ENCODE peak calls at places on chromosomes 13 and 19, in nine cellular contexts. U is tibial nerve, F is thoracic aorta, L is right cardiac atrium, T is mammary epithelial cell, Y is fibroblast of mammary gland, P is transverse colon, W is aorta, N is mesendoderm. G is an unnamed sample.

GRCh38 chr13:39350461-39350881 is 252.5 kb downstream of the LHFPL6 start:
- DNase-seq in W (no peak), L (no peak), U (no peak), Y (no peak), N (no peak), F (no peak), T (no peak), P (no peak), G (no peak)

GRCh38 chr13:78599911-78600310 is 3.4 kb downstream of the POU4F1 start:
- DNase-seq in U (no peak), Y (no peak), L (no peak), N (no peak), T (no peak), P (no peak), W (no peak), F (no peak), G (no peak)

GRCh38 chr13:74450525-74450845 is 316.3 kb upstream of the KLF12 start:
- DNase-seq in T (peak), F (no peak), W (no peak), Y (no peak), P (no peak), N (no peak), U (no peak), L (no peak), G (no peak)

GRCh38 chr13:36329355-36329754 is 16.8 kb downstream of the SPART start:
- DNase-seq in U (no peak), T (no peak), W (no peak), F (no peak), Y (peak), L (no peak), N (no peak), P (no peak), G (no peak)

GRCh38 chr19:5125797-5126497 is 157.0 kb downstream of the KDM4B start:
- DNase-seq in F (no peak), W (no peak), L (no peak), Y (no peak), U (no peak), P (no peak), N (peak), T (no peak), G (no peak)

GRCh38 chr13:107373551-107373950 is 805.6 kb upstream of the ARGLU1 start:
- DNase-seq in U (no peak), Y (peak), N (peak), P (no peak), F (no peak), L (no peak), T (peak), W (no peak), G (no peak)

GRCh38 chr19:5952193-5953033 is 25.5 kb downstream of the RANBP3 start:
- DNase-seq in W (no peak), Y (no peak), N (peak), F (no peak), T (no peak), P (no peak), U (no peak), L (no peak), G (no peak)

GRCh38 chr19:55230780-55231179 is 2.2 kb upstream of the TMEM86B start:
- DNase-seq in W (peak), Y (no peak), U (no peak), P (no peak), F (no peak), T (no peak), N (no peak), L (no peak), G (no peak)

GRCh38 chr19:50384685-50385535 is 763 bp downstream of the POLD1 start:
- DNase-seq in P (no peak), L (no peak), Y (peak), U (no peak), T (peak), W (no peak), F (no peak), N (peak), G (no peak)

GRCh38 chr19:44845286-44845611 is 848 bp upstream of the NECTIN2 start:
- DNase-seq in T (no peak), L (peak), U (peak), P (no peak), Y (no peak), W (peak), N (no peak), F (peak), G (no peak)

GRCh38 chr13:47076536-47076935 is 179.7 kb upstream of the HTR2A start:
- DNase-seq in N (no peak), T (no peak), F (no peak), U (no peak), Y (peak), P (no peak), W (no peak), L (no peak), G (no peak)

GRCh38 chr13:65292488-65292901 is 1937.6 kb downstream of the PCDH9 start:
- DNase-seq in W (no peak), N (peak), L (no peak), T (no peak), P (no peak), F (no peak), Y (peak), U (no peak), G (no peak)

GRCh38 chr13:114054269-114054668 is 78.2 kb downstream of the RASA3 start:
- DNase-seq in Y (no peak), N (peak), F (no peak), T (no peak), W (no peak), L (no peak), P (no peak), U (no peak), G (no peak)

GRCh38 chr13:89153941-89154340 is 1482.8 kb downstream of the SLITRK5 start:
- DNase-seq in F (no peak), T (no peak), U (no peak), P (no peak), Y (no peak), W (no peak), L (no peak), N (no peak), G (no peak)

GRCh38 chr13:113560645-113561416 is 23.7 kb upstream of the TFDP1 start:
- DNase-seq in P (no peak), W (no peak), N (no peak), L (no peak), U (no peak), T (no peak), Y (no peak), F (no peak), G (peak)

GRCh38 chr19:54266133-54266532 is 9.1 kb upstream of the LILRB5 start:
- DNase-seq in P (peak), N (peak), L (peak), W (peak), U (peak), T (peak), Y (peak), F (no peak), G (no peak)

GRCh38 chr19:3882041-3882384 is 1.5 kb downstream of the ATCAY start:
- DNase-seq in F (no peak), P (no peak), L (no peak), W (no peak), Y (no peak), N (no peak), T (no peak), U (no peak), G (no peak)

GRCh38 chr19:40745402-40745780 is 4.9 kb downstream of the ACTMAP start:
- DNase-seq in T (no peak), W (no peak), F (no peak), Y (peak), U (no peak), N (peak), P (no peak), L (no peak), G (no peak)

GRCh38 chr19:29966594-29967249 is 24.7 kb downstream of the URI1 start:
- DNase-seq in L (no peak), N (peak), Y (peak), P (no peak), U (no peak), W (no peak), F (no peak), T (no peak), G (no peak)

GRCh38 chr13:99218969-99219368 is 18.3 kb downstream of the UBAC2 start:
- DNase-seq in Y (no peak), U (no peak), F (no peak), P (peak), L (no peak), N (no peak), T (no peak), W (no peak), G (no peak)

GRCh38 chr13:112588490-112589297 is 741 bp upstream of the TUBGCP3 start:
- DNase-seq in P (no peak), W (no peak), U (no peak), N (peak), Y (no peak), L (no peak), T (no peak), F (no peak), G (no peak)

GRCh38 chr13:108551674-108552073 is 77.7 kb upstream of the MYO16 start:
- DNase-seq in Y (no peak), U (no peak), N (no peak), W (no peak), F (no peak), L (no peak), T (no peak), P (no peak), G (no peak)

GRCh38 chr13:94710881-94711560 is 1.3 kb downstream of the SOX21 start:
- DNase-seq in T (no peak), U (no peak), Y (no peak), N (peak), W (peak), L (no peak), F (no peak), P (no peak), G (peak)

GRCh38 chr13:110716235-110716505 is 2.7 kb downstream of the ING1 start:
- DNase-seq in U (peak), L (peak), F (no peak), P (peak), N (peak), Y (peak), T (peak), W (peak), G (no peak)

GRCh38 chr13:50357586-50358118 is 342.4 kb downstream of the KCNRG start:
- DNase-seq in U (peak), Y (peak), T (peak), P (no peak), L (peak), N (no peak), W (no peak), F (no peak), G (no peak)

GRCh38 chr19:38024991-38025716 is 118.1 kb downstream of the SIPA1L3 start:
- DNase-seq in L (no peak), U (no peak), W (no peak), N (peak), T (no peak), F (no peak), P (no peak), Y (no peak), G (no peak)

GRCh38 chr13:90414691-90415596 is 932.5 kb upstream of the MIR17HG start:
- DNase-seq in T (peak), F (no peak), P (no peak), Y (peak), N (peak), W (no peak), L (no peak), U (no peak), G (no peak)

GRCh38 chr13:111005808-111006494 is 91.1 kb upstream of the ANKRD10 start:
- DNase-seq in F (peak), T (no peak), L (peak), U (peak), W (peak), P (peak), Y (peak), N (no peak), G (no peak)

GRCh38 chr13:110012102-110012739 is 225.8 kb upstream of the IRS2 start:
- DNase-seq in N (no peak), F (no peak), U (no peak), P (no peak), W (no peak), Y (peak), T (peak), L (no peak), G (no peak)

GRCh38 chr13:35874704-35875103 is 256.5 kb downstream of the DCLK1 start:
- DNase-seq in U (no peak), P (no peak), F (no peak), T (no peak), N (no peak), W (no peak), L (peak), Y (no peak), G (no peak)

GRCh38 chr19:18989316-18989715 is 44.0 kb downstream of the SUGP2 start:
- DNase-seq in T (no peak), N (no peak), F (no peak), U (no peak), W (no peak), Y (no peak), P (no peak), L (no peak), G (no peak)

GRCh38 chr19:18991050-18991449 is 42.3 kb downstream of the SUGP2 start:
- DNase-seq in W (no peak), T (no peak), N (no peak), L (no peak), Y (no peak), F (no peak), U (no peak), P (no peak), G (no peak)

GRCh38 chr19:18990128-18990708 is 43.1 kb downstream of the SUGP2 start:
- DNase-seq in T (no peak), P (no peak), L (no peak), Y (no peak), U (no peak), W (no peak), F (no peak), N (no peak), G (no peak)

GRCh38 chr19:18992696-18993095 is 40.6 kb downstream of the SUGP2 start:
- DNase-seq in F (no peak), U (no peak), T (no peak), L (no peak), P (no peak), Y (no peak), N (no peak), W (no peak), G (no peak)

GRCh38 chr19:18991468-18991867 is 41.8 kb downstream of the SUGP2 start:
- DNase-seq in T (no peak), W (no peak), L (no peak), N (no peak), F (no peak), U (no peak), Y (no peak), P (no peak), G (no peak)
- H3K4me3 ChIP-seq in T (no peak), W (no peak), L (no peak), N (no peak), F (no peak), U (no peak), Y (no peak), P (no peak), G (no peak)

GRCh38 chr13:24679686-24680085 is 522 bp upstream of the ATP12A start:
- DNase-seq in F (no peak), N (peak), T (no peak), L (no peak), U (no peak), W (no peak), Y (no peak), P (no peak), G (no peak)
- H3K4me3 ChIP-seq in F (no peak), N (no peak), T (peak), L (no peak), U (no peak), W (no peak), Y (no peak), P (peak), G (peak)

DNA sequence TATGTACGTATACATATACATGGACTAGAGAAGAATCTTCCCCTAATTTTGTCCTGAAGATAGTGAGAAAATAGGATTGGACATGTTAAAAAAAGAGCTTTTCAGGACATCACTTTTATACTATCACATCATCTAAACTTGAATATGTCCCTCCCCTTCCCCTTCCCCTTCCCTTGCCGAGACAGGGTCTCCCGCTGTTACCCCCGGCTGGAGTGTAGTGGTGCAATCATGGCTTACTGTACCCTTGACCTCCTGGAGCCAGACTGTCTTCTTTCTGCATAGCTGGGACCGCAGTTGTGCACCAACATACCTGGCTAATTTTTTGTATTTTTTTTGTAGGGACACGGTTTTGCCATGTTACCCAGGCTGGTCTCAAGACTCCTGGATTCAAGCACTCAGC is 6.6 kb downstream of the HNRNPM start:
- DNase-seq in L (no peak), T (no peak), U (no peak), P (no peak), F (no peak), N (no peak), Y (no peak), W (peak), G (no peak)
- H3K4me3 ChIP-seq in L (no peak), T (no peak), U (no peak), P (no peak), F (no peak), N (no peak), Y (no peak), W (no peak), G (no peak)

GRCh38 chr19:2389594-2389993 is 29.5 kb downstream of the TMPRSS9 start:
- DNase-seq in T (no peak), F (no peak), Y (no peak), P (no peak), W (no peak), N (no peak), L (no peak), U (no peak), G (no peak)

GRCh38 chr19:2391118-2391725 is 31.2 kb downstream of the TMPRSS9 start:
- DNase-seq in W (no peak), L (no peak), N (peak), P (no peak), U (peak), F (no peak), Y (peak), T (peak), G (no peak)

GRCh38 chr19:2394669-2395292 is 32.6 kb downstream of the TIMM13 start:
- DNase-seq in W (no peak), L (no peak), P (peak), N (no peak), F (no peak), U (no peak), T (no peak), Y (no peak), G (no peak)

GRCh38 chr19:2392366-2392765 is 32.3 kb downstream of the TMPRSS9 start:
- DNase-seq in W (no peak), F (no peak), L (no peak), P (no peak), T (no peak), U (no peak), N (no peak), Y (no peak), G (no peak)

GRCh38 chr19:2394054-2394668 is 33.2 kb downstream of the TIMM13 start:
- DNase-seq in L (no peak), F (no peak), U (peak), W (no peak), Y (no peak), N (no peak), T (no peak), P (peak), G (no peak)
- H3K4me3 ChIP-seq in L (no peak), F (peak), U (no peak), W (no peak), Y (peak), N (no peak), T (no peak), P (peak), G (no peak)

GRCh38 chr19:34959021-34959420 is 5.0 kb downstream of the ZNF792 start:
- DNase-seq in N (no peak), Y (no peak), U (no peak), P (no peak), L (no peak), T (no peak), F (no peak), W (no peak), G (no peak)
- H3K4me3 ChIP-seq in N (peak), Y (no peak), U (no peak), P (no peak), L (no peak), T (no peak), F (no peak), W (no peak), G (no peak)

DNA sequence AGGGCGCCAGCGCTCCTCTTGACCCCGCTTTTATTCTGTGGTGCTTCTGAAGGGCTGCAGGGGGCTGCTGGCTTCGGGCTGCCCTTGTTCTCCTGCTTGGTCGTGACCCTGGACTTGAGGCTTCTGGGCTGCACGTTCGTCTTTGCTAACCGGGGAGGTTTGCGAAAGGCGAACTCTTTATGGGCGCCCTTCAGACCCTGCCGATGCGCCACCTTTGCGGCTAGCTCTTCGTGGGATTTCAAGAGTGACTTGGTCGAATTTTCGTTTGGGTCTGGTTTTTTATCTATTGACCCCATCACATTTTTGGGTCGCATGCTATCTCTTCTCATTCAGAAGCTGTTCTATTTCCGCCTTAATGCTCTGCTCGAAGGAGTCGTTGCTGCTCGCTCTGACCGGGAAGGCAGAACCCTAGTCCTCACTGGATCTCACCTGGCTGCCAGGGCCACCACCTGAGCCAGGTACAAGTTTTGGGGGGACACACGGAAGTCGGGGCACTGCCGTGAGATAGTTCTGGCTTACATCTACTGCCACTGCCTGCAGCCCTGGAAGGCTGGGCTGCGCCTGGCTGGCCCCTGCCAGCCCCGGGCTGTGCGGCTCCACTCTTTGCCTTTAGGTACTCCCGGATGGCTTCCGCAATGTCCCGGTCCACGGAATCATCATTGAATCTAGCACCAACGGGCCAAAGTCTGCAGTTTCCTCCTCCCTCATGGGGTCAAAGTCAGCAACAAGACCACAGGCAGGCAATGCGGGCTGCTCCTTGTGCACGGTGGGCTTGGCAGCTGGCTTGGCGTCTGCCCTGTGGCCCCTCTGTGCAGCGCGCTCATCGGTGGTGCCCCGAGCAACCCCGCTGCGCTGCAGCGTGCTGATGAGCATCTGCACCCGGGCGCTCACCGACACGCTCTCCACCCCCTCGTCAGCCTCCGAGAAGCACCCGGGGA is 16.2 kb downstream of the RB1 start:
- DNase-seq in U (no peak), L (no peak), N (no peak), F (no peak), P (no peak), Y (no peak), T (no peak), W (no peak), G (no peak)
- H3K4me3 ChIP-seq in U (peak), L (no peak), N (no peak), F (peak), P (peak), Y (no peak), T (no peak), W (no peak), G (no peak)

DNA sequence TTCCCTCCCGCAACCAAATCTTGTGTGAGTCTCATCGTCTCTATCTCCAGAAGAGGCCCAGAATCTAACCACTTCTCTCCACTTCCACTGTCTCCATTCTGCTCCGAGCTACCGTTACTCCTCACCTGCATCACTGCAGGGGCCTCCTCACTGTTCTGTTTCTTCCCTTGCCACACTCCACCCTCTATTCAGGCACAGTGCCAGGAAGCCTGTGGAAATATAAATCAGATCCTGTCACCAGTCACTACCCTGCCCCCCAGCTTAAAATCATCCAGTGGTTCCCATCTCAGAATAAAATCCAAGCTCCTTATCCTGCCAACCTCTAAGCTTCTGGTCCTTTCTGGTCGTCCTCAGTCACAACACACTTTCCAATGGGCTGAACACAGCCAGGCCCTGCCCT is 24.1 kb downstream of the ZNF175 start:
- DNase-seq in P (no peak), W (no peak), T (no peak), L (no peak), F (no peak), U (no peak), Y (no peak), N (no peak), G (no peak)
- H3K4me3 ChIP-seq in P (no peak), W (no peak), T (no peak), L (no peak), F (no peak), U (peak), Y (peak), N (no peak), G (peak)

GRCh38 chr19:1259873-1260748 is 9.0 kb upstream of the CIRBP start:
- DNase-seq in Y (no peak), N (peak), F (no peak), U (no peak), P (peak), L (no peak), T (no peak), W (no peak), G (no peak)
- H3K4me3 ChIP-seq in Y (no peak), N (no peak), F (peak), U (peak), P (peak), L (no peak), T (peak), W (no peak), G (no peak)

DNA sequence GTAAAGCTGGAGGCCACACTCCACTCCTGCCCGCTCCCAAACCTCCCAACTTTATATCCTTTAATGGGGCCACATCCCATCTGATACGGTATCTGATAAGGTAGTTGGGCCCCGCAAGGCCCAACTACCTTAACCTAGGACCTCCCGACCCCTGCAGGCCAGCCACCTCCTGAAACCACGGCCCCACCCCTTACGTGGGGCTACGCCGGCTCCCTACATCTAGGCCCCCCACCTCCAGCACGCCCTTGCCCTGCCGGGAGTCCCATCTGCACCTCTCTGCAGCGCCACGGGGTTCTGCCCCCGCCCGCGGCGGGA is 2.2 kb downstream of the IGFLR1 start:
- DNase-seq in P (no peak), W (no peak), T (no peak), Y (no peak), U (no peak), F (no peak), N (no peak), L (no peak), G (no peak)
- H3K4me3 ChIP-seq in P (peak), W (peak), T (peak), Y (peak), U (peak), F (peak), N (peak), L (peak), G (peak)